ENCODE peak calls at places on chromosomes 6 and 20, in six cellular contexts. U is GM12892, K is K562, P is H1, Y is HepG2, V is GM12878. W is an unnamed sample.

GRCh38 chr6:1917628-1918371 is 308.1 kb downstream of the FOXC1 start:
- DNase-seq in U (no peak), K (no peak), P (peak; percentile 53), Y (peak; percentile 44), V (no peak), W (no peak)

GRCh38 chr6:35665573-35665972 is 23.1 kb downstream of the FKBP5 start:
- DNase-seq in U (no peak), K (no peak), P (no peak), Y (no peak), V (no peak), W (no peak)

GRCh38 chr20:63896136-63896890 is 1.4 kb downstream of the DNAJC5 start:
- DNase-seq in U (peak; percentile 59), K (peak; percentile 33), P (no peak), Y (peak; percentile 87), V (no peak), W (no peak)

GRCh38 chr20:58693226-58694006 is 816 bp downstream of the NPEPL1 start:
- DNase-seq in U (no peak), K (no peak), P (no peak), Y (no peak), V (no peak), W (peak; percentile 57)

GRCh38 chr6:157716553-157716952 is 106.5 kb upstream of the SNX9 start:
- DNase-seq in U (no peak), K (no peak), P (no peak), Y (no peak), V (no peak), W (no peak)

GRCh38 chr6:107683183-107683582 is 140.9 kb downstream of the SCML4 start:
- DNase-seq in U (no peak), K (no peak), P (no peak), Y (no peak), V (no peak), W (no peak)

GRCh38 chr6:109397020-109397419 is 14.8 kb upstream of the CD164 start:
- DNase-seq in U (no peak), K (no peak), P (no peak), Y (no peak), V (no peak), W (no peak)

GRCh38 chr6:152091201-152091600 is 283.7 kb downstream of the ESR1 start:
- DNase-seq in U (no peak), K (no peak), P (no peak), Y (no peak), V (no peak), W (no peak)

GRCh38 chr6:166361080-166361429 is 18.7 kb upstream of the SFT2D1 start:
- DNase-seq in U (no peak), K (no peak), P (no peak), Y (peak; percentile 99), V (no peak), W (no peak)

GRCh38 chr20:48049631-48050030 is 264.4 kb upstream of the SULF2 start:
- DNase-seq in U (no peak), K (no peak), P (no peak), Y (no peak), V (no peak), W (no peak)

GRCh38 chr20:38110525-38111178 is 54.4 kb downstream of the TGM2 start:
- DNase-seq in U (no peak), K (no peak), P (no peak), Y (no peak), V (no peak), W (no peak)

GRCh38 chr20:4713401-4713800 is 8.3 kb upstream of the PRND start:
- DNase-seq in U (no peak), K (no peak), P (no peak), Y (no peak), V (no peak), W (no peak)

GRCh38 chr20:37574199-37574890 is 46.7 kb upstream of the BLCAP start:
- DNase-seq in U (no peak), K (no peak), P (no peak), Y (no peak), V (no peak), W (no peak)

GRCh38 chr6:836276-836853 is 143.4 kb upstream of the EXOC2 start:
- DNase-seq in U (no peak), K (no peak), P (no peak), Y (no peak), V (no peak), W (no peak)

GRCh38 chr6:151044465-151045441 is 179.3 kb downstream of the MTHFD1L start:
- DNase-seq in U (no peak), K (no peak), P (no peak), Y (peak; percentile 93), V (no peak), W (peak; percentile 19)

GRCh38 chr6:88869263-88870023 is 94.0 kb downstream of the RNGTT start:
- DNase-seq in U (no peak), K (no peak), P (no peak), Y (no peak), V (no peak), W (no peak)

GRCh38 chr6:84449220-84449619 is 221.8 kb upstream of the CEP162 start:
- DNase-seq in U (no peak), K (no peak), P (no peak), Y (no peak), V (no peak), W (no peak)

GRCh38 chr6:140464720-140465119 is 1090.3 kb upstream of the CITED2 start:
- DNase-seq in U (no peak), K (no peak), P (no peak), Y (no peak), V (no peak), W (no peak)

GRCh38 chr6:42281570-42281969 is 63.9 kb upstream of the MRPS10 start:
- DNase-seq in U (no peak), K (no peak), P (no peak), Y (no peak), V (no peak), W (no peak)

GRCh38 chr6:45419574-45420082 is 41.9 kb upstream of the SUPT3H start:
- DNase-seq in U (no peak), K (peak; percentile 26), P (no peak), Y (peak; percentile 42), V (no peak), W (no peak)

GRCh38 chr20:57560554-57561355 is at the start of gene PCK1:
- DNase-seq in U (no peak), K (peak; percentile 72), P (no peak), Y (peak; percentile 89), V (no peak), W (no peak)

GRCh38 chr20:39132093-39132492 is 169.9 kb downstream of the DHX35 start:
- DNase-seq in U (no peak), K (no peak), P (no peak), Y (no peak), V (no peak), W (no peak)

GRCh38 chr6:16572943-16573342 is 188.3 kb downstream of the ATXN1 start:
- DNase-seq in U (no peak), K (no peak), P (no peak), Y (no peak), V (no peak), W (no peak)

GRCh38 chr20:34834459-34834893 is 9.0 kb upstream of the NCOA6 start:
- DNase-seq in U (no peak), K (peak; percentile 39), P (no peak), Y (peak; percentile 47), V (no peak), W (no peak)

GRCh38 chr6:30044630-30045029 is 16.4 kb upstream of the POLR1H start:
- DNase-seq in U (no peak), K (no peak), P (no peak), Y (no peak), V (no peak), W (no peak)

GRCh38 chr6:83071023-83071422 is 3.6 kb downstream of the DOP1A start:
- DNase-seq in U (no peak), K (no peak), P (no peak), Y (no peak), V (peak; percentile 60), W (no peak)

DNA sequence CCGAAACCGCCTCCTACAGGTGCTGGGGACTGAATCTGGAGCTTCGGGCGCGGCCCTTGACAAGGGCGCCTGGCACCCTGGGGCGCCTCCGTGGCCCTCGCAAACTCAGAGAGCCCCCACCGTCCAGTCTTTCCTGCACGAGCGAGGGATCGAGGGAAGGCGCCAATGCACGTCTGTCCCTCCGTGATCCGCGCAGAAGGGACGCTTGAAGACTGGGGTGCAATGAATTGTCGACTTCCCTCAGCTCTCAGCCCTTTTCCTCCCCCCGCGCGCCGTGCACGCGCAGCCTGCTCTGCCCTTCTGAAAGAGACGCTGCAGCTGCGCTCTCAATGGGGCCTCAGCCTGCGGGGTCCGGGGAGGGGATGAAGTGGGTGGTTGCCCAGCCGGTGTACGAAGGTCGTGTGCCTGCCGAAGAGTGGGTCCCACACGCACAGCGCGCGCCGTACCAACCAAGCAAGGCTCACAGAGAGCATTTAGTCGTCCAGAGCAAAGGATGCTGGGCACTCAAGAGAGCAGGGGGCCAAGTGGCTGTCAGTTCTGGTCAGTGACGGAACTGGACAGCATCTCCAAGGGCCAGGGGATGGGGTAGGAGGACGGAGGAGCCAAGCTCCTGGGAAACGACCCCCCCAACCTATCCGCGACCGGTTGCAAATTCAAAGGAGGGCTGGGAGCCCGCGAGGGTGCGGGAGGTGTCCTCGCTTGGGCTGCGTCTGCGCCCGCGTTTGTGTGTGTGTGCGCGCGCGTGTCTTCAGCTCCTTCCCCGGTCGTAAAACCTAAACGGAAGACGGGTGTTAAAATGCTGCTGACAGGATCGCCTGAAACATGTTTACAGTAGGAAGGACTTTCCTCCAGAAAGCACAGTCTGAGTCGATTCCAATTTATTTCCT is 5.4 kb upstream of the SOX4 start:
- DNase-seq in U (peak; percentile 32), K (no peak), P (no peak), Y (peak; percentile 10), V (no peak), W (peak; percentile 41)
- TF ChIP-seq POLR2A in U (peak; percentile 26), K (no peak), P (no peak), Y (no peak), V (peak; percentile 75), W (peak; percentile 62)

GRCh38 chr6:139452176-139452876 is 77.9 kb upstream of the CITED2 start:
- DNase-seq in U (no peak), K (no peak), P (no peak), Y (no peak), V (no peak), W (no peak)

GRCh38 chr6:139457482-139457881 is 83.0 kb upstream of the CITED2 start:
- DNase-seq in U (no peak), K (no peak), P (no peak), Y (no peak), V (no peak), W (no peak)
- TF ChIP-seq TAF1 in U (no peak), K (no peak), P (no peak), Y (no peak), V (no peak), W (no peak)

DNA sequence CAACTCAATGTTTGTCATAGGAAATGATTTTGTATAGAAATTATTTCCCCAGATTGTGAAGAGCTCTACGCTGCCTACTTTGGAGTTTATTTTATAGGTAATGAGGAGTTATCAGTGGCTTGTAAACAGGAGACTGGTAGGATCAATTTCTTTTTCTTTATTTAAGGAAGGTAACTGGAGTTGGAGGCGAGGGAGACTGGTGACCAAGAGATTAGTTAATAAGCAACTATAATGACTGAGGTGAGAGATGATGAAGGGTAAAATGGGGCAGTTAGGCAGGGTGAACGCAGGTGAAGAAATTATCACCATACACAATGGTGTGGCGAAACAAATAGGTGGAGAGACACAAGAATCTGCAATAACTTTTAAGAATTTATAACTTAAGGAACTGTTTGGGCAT is 100.2 kb downstream of the PRKN start:
- DNase-seq in U (no peak), K (no peak), P (no peak), Y (no peak), V (no peak), W (no peak)
- TF ChIP-seq POLR2A in U (no peak), K (no peak), P (no peak), Y (no peak), V (no peak), W (no peak)

GRCh38 chr6:98137391-98137790 is 697.0 kb upstream of the POU3F2 start:
- DNase-seq in U (no peak), K (no peak), P (no peak), Y (no peak), V (no peak), W (no peak)

GRCh38 chr6:98136333-98136732 is 698.0 kb upstream of the POU3F2 start:
- DNase-seq in U (no peak), K (no peak), P (no peak), Y (no peak), V (no peak), W (no peak)
- TF ChIP-seq TAF1 in U (no peak), K (no peak), P (no peak), Y (no peak), V (no peak), W (no peak)

W was measured in GM12891.